ENCODE peak calls at places on chromosomes 7 and 10, in nine cellular contexts. V is cardiac muscle cell, P is esophagus squamous epithelium, F is dorsolateral prefrontal cortex, N is body of pancreas, U is left ventricle myocardium inferior, X is prostate gland, S is neuronal stem cell, I is transverse colon. B is an unnamed sample. For H3K27me3, the result is how much of the 10 kb centered on the place peaks cover.

GRCh38 chr7:68936501-68936900 is 661.8 kb upstream of the AUTS2 start:
- DNase-seq in X (no peak), I (no peak), U (no peak), S (no peak), N (no peak), V (peak), P (no peak), F (no peak), B (no peak)

GRCh38 chr10:74227697-74228424 is 76.8 kb downstream of the ADK start:
- DNase-seq in F (no peak), P (no peak), X (no peak), N (no peak), I (no peak), V (no peak), U (no peak), S (no peak), B (no peak)

GRCh38 chr7:91892099-91892788 is 11.7 kb upstream of the MTERF1 start:
- DNase-seq in N (no peak), U (no peak), I (no peak), V (no peak), P (no peak), S (peak), F (no peak), X (no peak), B (no peak)

GRCh38 chr7:18890885-18891621 is 226.4 kb downstream of the TWIST1 start:
- DNase-seq in F (no peak), I (no peak), X (no peak), P (no peak), U (no peak), V (no peak), S (no peak), N (no peak), B (no peak)

GRCh38 chr7:43108255-43109011 is 4.0 kb upstream of the HECW1 start:
- DNase-seq in S (peak), X (peak), I (peak), F (peak), N (peak), V (peak), U (peak), P (no peak), B (peak)

GRCh38 chr7:73978681-73979563 is 49.1 kb upstream of the ELN start:
- DNase-seq in S (no peak), X (no peak), I (peak), F (no peak), P (no peak), V (peak), N (peak), U (no peak), B (no peak)

GRCh38 chr7:42107484-42107883 is 129.5 kb downstream of the GLI3 start:
- DNase-seq in I (no peak), V (peak), P (no peak), N (no peak), S (peak), X (no peak), F (no peak), U (no peak), B (peak)

GRCh38 chr10:64115471-64115870 is 594.3 kb downstream of the REEP3 start:
- DNase-seq in U (no peak), P (no peak), I (no peak), X (no peak), F (no peak), N (no peak), V (no peak), S (no peak), B (no peak)

GRCh38 chr10:6838118-6838517 is 258.0 kb upstream of the PRKCQ start:
- DNase-seq in V (no peak), N (no peak), U (no peak), F (no peak), X (no peak), S (no peak), I (no peak), P (no peak), B (no peak)

GRCh38 chr10:5036511-5036910 is 32.9 kb upstream of the AKR1C2 start:
- DNase-seq in V (no peak), P (no peak), X (no peak), I (no peak), S (no peak), N (no peak), F (no peak), U (no peak), B (no peak)

GRCh38 chr7:136012238-136012637 is 35.1 kb upstream of the MTPN start:
- DNase-seq in N (no peak), X (no peak), S (no peak), I (no peak), U (no peak), F (no peak), V (no peak), P (no peak), B (no peak)
- H3K27me3 ChIP-seq in N (under half), X (under half), S (under half), I (under half), U (under half), F (under half), V (under half), P (under half), B (under half)

DNA sequence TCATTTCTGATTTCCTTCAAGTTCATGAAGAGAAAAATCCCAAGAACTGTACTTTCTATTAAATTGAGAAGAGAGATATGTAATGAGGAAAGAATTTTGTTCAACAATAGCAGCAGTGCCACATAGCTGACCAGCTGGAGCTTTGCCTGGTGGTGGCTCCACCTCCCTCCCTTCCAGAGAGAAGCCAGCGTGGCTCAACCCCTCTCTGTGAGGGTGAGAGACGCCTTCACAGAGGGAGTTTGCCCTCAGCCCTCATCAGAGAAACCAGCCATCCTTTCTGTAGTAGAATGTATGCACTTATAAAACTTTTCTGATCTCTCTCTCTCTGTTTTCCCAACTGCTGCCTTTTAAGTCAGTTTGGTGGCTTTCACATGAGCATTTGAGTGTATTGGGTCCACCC is 20.5 kb upstream of the COL1A2 start:
- DNase-seq in P (no peak), S (no peak), X (no peak), V (peak), N (peak), U (peak), I (peak), F (no peak), B (peak)
- H3K27ac ChIP-seq in P (peak), S (no peak), X (peak), V (no peak), N (peak), U (peak), I (peak), F (no peak), B (peak)

GRCh38 chr7:86918245-86918644 is 141.2 kb downstream of the ELAPOR2 start:
- DNase-seq in I (no peak), F (no peak), P (no peak), X (no peak), S (no peak), V (no peak), N (no peak), U (no peak), B (no peak)

GRCh38 chr7:86913709-86914108 is 145.7 kb downstream of the ELAPOR2 start:
- DNase-seq in X (no peak), U (no peak), I (no peak), F (no peak), P (no peak), N (no peak), S (no peak), V (no peak), B (no peak)

GRCh38 chr7:86916277-86916825 is 143.1 kb downstream of the ELAPOR2 start:
- DNase-seq in I (no peak), N (no peak), F (no peak), U (no peak), P (no peak), S (no peak), X (no peak), V (no peak), B (no peak)

GRCh38 chr7:86911703-86912102 is 147.8 kb downstream of the ELAPOR2 start:
- DNase-seq in P (no peak), U (no peak), I (no peak), S (no peak), F (no peak), N (no peak), V (no peak), X (no peak), B (no peak)

GRCh38 chr7:86914468-86915054 is 144.9 kb downstream of the ELAPOR2 start:
- DNase-seq in X (no peak), S (no peak), F (no peak), U (no peak), P (no peak), I (no peak), N (no peak), V (peak), B (no peak)
- H3K4me3 ChIP-seq in X (no peak), S (no peak), F (no peak), U (no peak), P (no peak), I (no peak), N (no peak), V (no peak), B (no peak)

GRCh38 chr10:8049874-8050560 is 4.5 kb upstream of the GATA3 start:
- DNase-seq in U (no peak), I (no peak), P (no peak), X (no peak), V (no peak), S (peak), N (no peak), F (no peak), B (no peak)
- H3K27me3 ChIP-seq in U (half or more), I (half or more), P (under half), X (under half), V (half or more), S (half or more), N (under half), F (half or more), B (half or more)

DNA sequence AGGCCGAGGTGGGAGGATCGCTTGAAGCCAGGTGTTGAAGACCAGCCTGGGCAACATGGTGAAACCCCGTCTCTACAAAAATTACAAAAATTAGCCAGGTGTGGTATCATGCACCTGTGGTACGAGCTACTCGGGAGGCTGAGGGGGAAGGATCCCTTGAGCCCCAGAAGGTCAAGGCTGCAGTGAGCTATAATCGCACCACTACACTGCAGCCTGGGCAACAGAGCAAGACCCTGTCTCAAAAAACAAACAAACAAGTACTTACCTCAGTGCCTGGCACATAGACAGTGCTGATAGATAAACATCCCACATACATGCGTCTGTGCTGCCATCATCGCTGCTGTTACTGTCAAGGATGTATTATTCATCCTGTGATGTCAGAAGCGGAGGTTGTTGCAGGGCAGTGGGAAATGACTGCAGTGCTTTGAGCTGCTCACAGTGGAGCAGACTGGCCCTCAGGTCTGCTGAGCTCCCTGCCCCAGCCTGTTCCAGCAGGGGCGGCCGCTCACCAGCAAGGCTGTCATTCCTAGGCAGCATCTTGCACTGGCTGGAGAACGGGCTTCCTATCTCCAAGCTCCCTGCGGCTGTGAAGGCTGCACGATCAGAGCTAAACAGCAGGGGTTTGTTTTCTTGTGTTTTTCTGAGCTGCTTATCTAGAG is 18.6 kb downstream of the FOXK1 start:
- DNase-seq in V (no peak), I (no peak), N (no peak), S (no peak), P (no peak), X (no peak), F (no peak), U (no peak), B (peak)
- H3K27ac ChIP-seq in V (no peak), I (peak), N (no peak), S (no peak), P (no peak), X (no peak), F (peak), U (no peak), B (peak)

DNA sequence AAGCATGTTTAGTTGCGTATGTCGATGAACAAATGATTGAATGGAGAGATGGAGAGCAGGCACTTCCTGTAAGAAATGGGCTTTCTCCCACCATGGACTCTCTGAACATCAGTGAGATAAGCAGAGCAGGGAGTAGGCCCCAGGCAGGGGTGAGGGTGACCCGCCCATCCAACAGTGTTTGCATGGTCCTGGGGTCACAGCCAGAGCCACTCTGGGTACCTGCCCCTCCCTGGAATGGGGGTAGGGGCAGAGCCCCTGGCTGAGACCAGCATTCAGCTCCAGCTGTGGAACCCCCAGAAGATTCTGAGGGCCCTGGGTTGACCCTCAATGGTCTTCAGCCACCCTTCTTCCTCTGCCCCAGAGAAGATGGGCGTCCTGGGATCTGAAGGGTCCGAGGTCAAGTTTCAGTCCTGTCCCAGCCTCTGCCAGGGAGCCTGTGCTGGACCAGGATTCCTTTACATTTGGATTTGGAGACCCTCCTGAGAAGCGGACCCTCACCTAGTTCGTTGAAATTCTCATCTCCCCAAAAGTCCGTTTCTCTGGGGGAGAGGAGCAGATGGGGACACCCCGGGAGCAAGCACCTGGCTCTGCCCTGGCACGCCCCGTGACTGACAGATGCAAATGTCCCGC is 2.4 kb upstream of the FGF8 start:
- DNase-seq in N (no peak), V (no peak), S (no peak), P (no peak), X (no peak), U (no peak), F (no peak), I (no peak), B (no peak)
- H3K4me3 ChIP-seq in N (no peak), V (peak), S (no peak), P (peak), X (no peak), U (peak), F (no peak), I (no peak), B (no peak)

DNA sequence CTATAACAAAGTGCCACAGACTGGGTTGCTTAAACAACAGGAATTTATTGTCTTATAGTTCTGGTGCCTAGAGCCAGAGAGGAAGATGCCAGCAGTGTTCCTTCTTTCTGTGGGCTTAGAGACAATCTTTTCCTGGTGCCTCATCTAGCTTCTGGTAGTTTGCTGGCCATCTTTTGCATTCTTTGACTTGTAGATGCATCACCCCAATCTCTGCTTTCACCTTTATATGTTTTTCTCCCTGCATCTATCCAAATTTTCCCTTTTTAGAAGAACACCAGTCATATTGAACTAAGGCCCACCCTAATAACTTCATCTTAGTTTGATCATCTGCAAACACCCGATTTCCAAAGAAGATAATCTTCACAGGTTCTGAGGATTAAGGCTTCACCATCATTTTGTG is 66.8 kb downstream of the CDK1 start:
- DNase-seq in I (no peak), F (no peak), X (no peak), V (no peak), S (no peak), P (no peak), U (no peak), N (no peak), B (no peak)
- H3K27me3 ChIP-seq in I (under half), F (under half), X (under half), V (under half), S (under half), P (under half), U (under half), N (under half), B (under half)

DNA sequence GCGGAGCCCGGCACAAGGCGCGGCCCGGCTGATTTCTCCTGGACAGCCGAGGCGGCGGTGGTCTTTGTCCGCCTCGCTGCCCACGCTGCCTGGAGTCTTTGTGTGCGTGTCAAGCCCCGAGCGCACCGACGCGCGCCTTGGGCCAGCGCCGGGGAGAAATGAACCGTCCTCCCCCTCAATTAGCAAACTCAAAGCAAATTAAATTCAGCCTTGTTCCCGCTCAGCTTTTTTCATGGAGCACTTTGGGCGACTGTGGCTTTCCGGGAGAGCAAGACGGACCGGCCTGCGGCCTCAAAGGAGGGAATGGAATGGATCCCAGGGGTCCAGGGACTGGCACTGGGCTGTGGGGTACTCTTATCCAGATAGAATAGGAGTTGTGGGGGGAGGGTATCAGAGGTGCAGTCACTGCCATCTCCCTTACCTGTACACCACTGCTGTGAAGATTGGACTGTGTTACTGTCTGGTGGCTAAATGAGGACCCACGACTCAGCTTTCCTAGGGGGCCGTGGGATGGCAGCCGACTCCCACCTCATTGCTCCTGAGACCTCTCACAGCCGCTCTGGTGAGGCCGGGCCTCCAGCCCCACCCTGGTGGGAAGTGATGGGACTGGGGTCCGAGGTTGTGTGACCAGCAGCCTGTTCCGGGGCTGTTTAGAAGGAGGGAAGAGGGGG is 4.2 kb downstream of the EMX2 start:
- DNase-seq in X (no peak), S (no peak), P (no peak), F (no peak), I (no peak), U (no peak), V (no peak), N (no peak), B (no peak)
- H3K27ac ChIP-seq in X (no peak), S (no peak), P (no peak), F (peak), I (no peak), U (no peak), V (no peak), N (no peak), B (no peak)

DNA sequence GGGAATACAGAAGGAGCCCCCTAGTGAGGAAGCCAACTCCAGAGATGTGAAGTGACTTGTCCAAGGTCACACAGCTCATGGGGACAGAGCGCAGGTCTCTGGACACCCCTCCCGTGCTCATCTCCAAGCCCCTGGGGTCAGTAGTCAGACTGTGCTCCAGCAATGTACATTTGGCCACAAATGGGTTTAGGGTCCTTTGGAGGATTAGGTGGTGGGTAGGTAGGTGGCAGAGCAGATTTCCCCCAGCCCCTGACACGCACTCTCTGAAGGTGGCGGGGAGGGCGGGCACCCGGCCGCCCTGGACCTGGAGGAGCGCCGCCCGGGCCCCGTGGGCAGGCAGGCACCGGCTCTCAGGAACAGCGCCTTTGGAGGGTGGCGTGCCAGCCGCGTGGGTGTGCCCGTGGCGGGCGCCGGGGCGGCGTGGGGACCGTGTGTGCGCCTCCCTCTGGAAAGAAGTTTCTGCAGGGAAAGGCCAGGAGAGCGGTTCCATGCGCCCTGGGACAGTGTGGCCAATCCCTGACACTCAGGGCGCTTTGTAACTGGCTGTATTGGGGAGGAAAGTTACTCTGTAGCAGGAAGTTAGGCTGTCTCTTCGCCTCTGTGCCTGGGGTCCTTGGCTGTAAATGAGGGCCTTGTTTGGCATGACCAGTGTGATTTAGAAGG is 1.0 kb downstream of the WIPF3 start:
- DNase-seq in V (peak), U (peak), F (no peak), S (peak), X (no peak), P (no peak), I (peak), N (peak), B (peak)
- H3K4me3 ChIP-seq in V (peak), U (peak), F (peak), S (peak), X (peak), P (peak), I (peak), N (peak), B (peak)

GRCh38 chr7:45576249-45576929 is 2.2 kb downstream of the ADCY1 start:
- DNase-seq in U (no peak), V (no peak), I (no peak), N (no peak), F (no peak), S (no peak), X (peak), P (no peak), B (no peak)

GRCh38 chr7:45580053-45580872 is 6.1 kb downstream of the ADCY1 start:
- DNase-seq in U (peak), F (no peak), V (no peak), N (no peak), S (no peak), X (no peak), I (no peak), P (no peak), B (no peak)

GRCh38 chr7:45579386-45579785 is 5.2 kb downstream of the ADCY1 start:
- DNase-seq in I (no peak), S (no peak), V (no peak), N (no peak), U (no peak), P (no peak), X (no peak), F (no peak), B (no peak)

GRCh38 chr7:45578022-45578421 is 3.9 kb downstream of the ADCY1 start:
- DNase-seq in F (no peak), I (no peak), X (no peak), U (no peak), V (no peak), S (no peak), N (no peak), P (no peak), B (no peak)

GRCh38 chr7:45578467-45578866 is 4.3 kb downstream of the ADCY1 start:
- DNase-seq in N (no peak), I (no peak), X (no peak), P (no peak), F (no peak), U (no peak), S (no peak), V (no peak), B (no peak)
- H3K27me3 ChIP-seq in N (under half), I (under half), X (under half), P (under half), F (under half), U (under half), S (under half), V (under half), B (under half)

B was measured in adrenal gland.